ENCODE peak calls at places on chromosomes 12 and 14, in five cellular contexts. One of them, this sample, is unnamed.

GRCh38 chr14:104218361-104219180 is 80.2 kb downstream of the KIF26A start:
- DNase-seq in transverse colon: peak; percentile 3
- DNase-seq in GM12891: no peak
- DNase-seq in Peyer's patch: no peak
- DNase-seq in adrenal gland: no peak
- DNase-seq in this sample: no peak

GRCh38 chr14:65351493-65352224 is 60.9 kb upstream of the FUT8 start:
- DNase-seq in transverse colon: no peak
- DNase-seq in GM12891: no peak
- DNase-seq in Peyer's patch: peak; percentile 71
- DNase-seq in adrenal gland: no peak
- DNase-seq in this sample: no peak

GRCh38 chr14:100677925-100678765 is 48.5 kb upstream of the DLK1 start:
- DNase-seq in transverse colon: peak; percentile 53
- DNase-seq in GM12891: no peak
- DNase-seq in Peyer's patch: no peak
- DNase-seq in adrenal gland: no peak
- DNase-seq in this sample: no peak

GRCh38 chr12:120720234-120720968 is 5.2 kb upstream of the ACADS start:
- DNase-seq in transverse colon: no peak
- DNase-seq in GM12891: no peak
- DNase-seq in Peyer's patch: no peak
- DNase-seq in adrenal gland: peak; percentile 83
- DNase-seq in this sample: peak; percentile 63

GRCh38 chr14:32405856-32406255 is 76.8 kb downstream of the AKAP6 start:
- DNase-seq in transverse colon: no peak
- DNase-seq in GM12891: no peak
- DNase-seq in Peyer's patch: no peak
- DNase-seq in adrenal gland: no peak
- DNase-seq in this sample: no peak

GRCh38 chr14:106377432-106377831 is 851.0 kb downstream of the TMEM121 start:
- DNase-seq in transverse colon: no peak
- DNase-seq in GM12891: no peak
- DNase-seq in Peyer's patch: no peak
- DNase-seq in adrenal gland: no peak
- DNase-seq in this sample: no peak

GRCh38 chr12:110269622-110270124 is 11.4 kb upstream of the ATP2A2 start:
- DNase-seq in transverse colon: no peak
- DNase-seq in GM12891: no peak
- DNase-seq in Peyer's patch: no peak
- DNase-seq in adrenal gland: no peak
- DNase-seq in this sample: peak; percentile 65

GRCh38 chr12:27969011-27969900 is 3.3 kb downstream of the PTHLH start:
- DNase-seq in transverse colon: no peak
- DNase-seq in GM12891: no peak
- DNase-seq in Peyer's patch: no peak
- DNase-seq in adrenal gland: no peak
- DNase-seq in this sample: no peak

GRCh38 chr14:51776102-51776894 is 84.1 kb upstream of the GNG2 start:
- DNase-seq in transverse colon: peak; percentile 37
- DNase-seq in GM12891: peak; percentile 56
- DNase-seq in Peyer's patch: no peak
- DNase-seq in adrenal gland: peak; percentile 73
- DNase-seq in this sample: peak; percentile 68

GRCh38 chr14:59268011-59268410 is 79.5 kb downstream of the DAAM1 start:
- DNase-seq in transverse colon: no peak
- DNase-seq in GM12891: no peak
- DNase-seq in Peyer's patch: no peak
- DNase-seq in adrenal gland: no peak
- DNase-seq in this sample: no peak

GRCh38 chr14:56855891-56856461 is 45.7 kb upstream of the OTX2 start:
- DNase-seq in transverse colon: peak; percentile 66
- DNase-seq in GM12891: no peak
- DNase-seq in Peyer's patch: no peak
- DNase-seq in adrenal gland: no peak
- DNase-seq in this sample: no peak

GRCh38 chr12:50699940-50700339 is 64.0 kb upstream of the ATF1 start:
- DNase-seq in transverse colon: no peak
- DNase-seq in GM12891: no peak
- DNase-seq in Peyer's patch: no peak
- DNase-seq in adrenal gland: no peak
- DNase-seq in this sample: no peak

GRCh38 chr12:46356655-46357437 is 15.7 kb downstream of the SLC38A2 start:
- DNase-seq in transverse colon: no peak
- DNase-seq in GM12891: no peak
- DNase-seq in Peyer's patch: no peak
- DNase-seq in adrenal gland: no peak
- DNase-seq in this sample: no peak

GRCh38 chr12:42482086-42482819 is 107.3 kb downstream of the PRICKLE1 start:
- DNase-seq in transverse colon: no peak
- DNase-seq in GM12891: no peak
- DNase-seq in Peyer's patch: no peak
- DNase-seq in adrenal gland: peak; percentile 85
- DNase-seq in this sample: no peak

GRCh38 chr12:126760109-126760508 is 1506.9 kb upstream of the TMEM132C start:
- DNase-seq in transverse colon: no peak
- DNase-seq in GM12891: no peak
- DNase-seq in Peyer's patch: no peak
- DNase-seq in adrenal gland: no peak
- DNase-seq in this sample: no peak

GRCh38 chr14:24072436-24072835 is 1.1 kb downstream of the CPNE6 start:
- DNase-seq in transverse colon: no peak
- DNase-seq in GM12891: no peak
- DNase-seq in Peyer's patch: no peak
- DNase-seq in adrenal gland: no peak
- DNase-seq in this sample: no peak

GRCh38 chr14:50736932-50737419 is 68.9 kb upstream of the SAV1 start:
- DNase-seq in transverse colon: no peak
- DNase-seq in GM12891: no peak
- DNase-seq in Peyer's patch: no peak
- DNase-seq in adrenal gland: no peak
- DNase-seq in this sample: no peak

GRCh38 chr14:100388137-100389050 is 65.3 kb downstream of the SLC25A47 start:
- DNase-seq in transverse colon: peak; percentile 59
- DNase-seq in GM12891: no peak
- DNase-seq in Peyer's patch: no peak
- DNase-seq in adrenal gland: no peak
- DNase-seq in this sample: no peak

GRCh38 chr12:10636611-10637010 is 23.2 kb upstream of the MAGOHB start:
- DNase-seq in transverse colon: peak; percentile 16
- DNase-seq in GM12891: no peak
- DNase-seq in Peyer's patch: no peak
- DNase-seq in adrenal gland: no peak
- DNase-seq in this sample: no peak

GRCh38 chr12:2877959-2878732 is 1.1 kb downstream of the RHNO1 start:
- DNase-seq in transverse colon: no peak
- DNase-seq in GM12891: no peak
- DNase-seq in Peyer's patch: no peak
- DNase-seq in adrenal gland: no peak
- DNase-seq in this sample: no peak

GRCh38 chr12:80895240-80895639 is 42.5 kb downstream of the LIN7A start:
- DNase-seq in transverse colon: no peak
- DNase-seq in GM12891: no peak
- DNase-seq in Peyer's patch: no peak
- DNase-seq in adrenal gland: no peak
- DNase-seq in this sample: no peak

GRCh38 chr12:38886064-38886463 is 19.3 kb downstream of the CPNE8 start:
- DNase-seq in transverse colon: peak; percentile 84
- DNase-seq in GM12891: no peak
- DNase-seq in Peyer's patch: no peak
- DNase-seq in adrenal gland: peak; percentile 79
- DNase-seq in this sample: no peak

GRCh38 chr12:77064891-77065360 is 443 bp downstream of the E2F7 start:
- DNase-seq in transverse colon: no peak
- DNase-seq in GM12891: no peak
- DNase-seq in Peyer's patch: no peak
- DNase-seq in adrenal gland: no peak
- DNase-seq in this sample: peak; percentile 16

GRCh38 chr14:63543826-63544320 is 696 bp upstream of the PPP2R5E start:
- DNase-seq in transverse colon: no peak
- DNase-seq in GM12891: no peak
- DNase-seq in Peyer's patch: no peak
- DNase-seq in adrenal gland: no peak
- DNase-seq in this sample: no peak

GRCh38 chr14:77059276-77059934 is 30.9 kb upstream of the IRF2BPL start:
- DNase-seq in transverse colon: no peak
- DNase-seq in GM12891: no peak
- DNase-seq in Peyer's patch: no peak
- DNase-seq in adrenal gland: peak; percentile 91
- DNase-seq in this sample: peak; percentile 79

GRCh38 chr14:32404784-32405573 is 75.9 kb downstream of the AKAP6 start:
- DNase-seq in transverse colon: no peak
- DNase-seq in GM12891: no peak
- DNase-seq in Peyer's patch: no peak
- DNase-seq in adrenal gland: no peak
- DNase-seq in this sample: no peak

DNA sequence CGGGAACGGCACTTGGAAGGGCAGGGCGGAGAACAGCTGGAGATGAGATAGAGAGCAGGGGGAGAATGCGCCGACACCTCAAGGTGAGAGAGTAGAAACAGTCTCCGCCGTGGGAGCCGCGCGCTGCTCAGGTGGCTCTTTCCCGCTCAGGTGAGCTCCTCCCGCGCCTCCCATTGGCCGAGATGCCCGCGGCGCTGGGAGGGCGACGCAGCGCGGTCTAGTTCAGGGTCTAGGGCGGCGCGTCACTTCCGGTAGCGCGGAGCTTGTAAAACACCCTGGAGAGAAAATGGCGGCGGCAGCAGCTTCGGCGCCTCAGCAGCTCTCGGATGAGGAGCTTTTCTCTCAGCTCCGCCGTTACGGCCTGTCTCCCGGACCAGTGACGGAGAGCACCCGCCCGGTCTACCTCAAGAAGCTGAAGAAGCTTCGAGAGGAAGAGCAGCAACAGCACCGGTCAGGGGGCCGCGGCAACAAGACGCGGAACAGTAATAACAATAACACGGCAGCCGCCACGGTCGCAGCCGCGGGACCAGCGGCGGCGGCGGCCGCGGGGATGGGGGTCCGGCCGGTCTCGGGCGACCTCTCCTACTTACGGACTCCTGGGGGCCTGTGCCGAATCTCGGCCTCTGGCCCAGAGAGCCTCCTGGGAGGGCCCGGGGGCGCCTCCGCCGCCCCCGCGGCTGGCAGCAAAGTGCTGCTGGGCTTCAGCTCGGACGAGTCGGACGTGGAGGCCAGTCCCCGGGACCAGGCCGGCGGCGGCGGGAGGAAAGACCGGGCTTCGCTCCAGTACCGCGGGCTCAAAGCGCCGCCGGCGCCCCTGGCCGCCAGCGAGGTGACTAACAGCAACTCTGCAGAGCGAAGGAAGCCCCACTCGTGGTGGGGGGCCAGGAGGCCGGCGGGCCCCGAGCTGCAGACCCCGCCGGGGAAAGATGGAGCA is at the start of gene LEMD3:
- DNase-seq in transverse colon: peak; percentile 97
- DNase-seq in GM12891: peak; percentile 88
- DNase-seq in Peyer's patch: peak; percentile 98
- DNase-seq in adrenal gland: peak; percentile 97
- DNase-seq in this sample: peak; percentile 88
- TF ChIP-seq POLR2A in transverse colon: peak; percentile 95
- TF ChIP-seq POLR2A in GM12891: peak; percentile 95
- TF ChIP-seq POLR2A in Peyer's patch: peak; percentile 91
- TF ChIP-seq POLR2A in adrenal gland: peak; percentile 93
- TF ChIP-seq POLR2A in this sample: peak; percentile 83

GRCh38 chr12:52946797-52947547 is 1.9 kb upstream of the KRT18 start:
- DNase-seq in transverse colon: no peak
- DNase-seq in GM12891: no peak
- DNase-seq in Peyer's patch: no peak
- DNase-seq in adrenal gland: no peak
- DNase-seq in this sample: no peak
- TF ChIP-seq POLR2A in transverse colon: no peak
- TF ChIP-seq POLR2A in GM12891: no peak
- TF ChIP-seq POLR2A in Peyer's patch: no peak
- TF ChIP-seq POLR2A in adrenal gland: no peak
- TF ChIP-seq POLR2A in this sample: no peak

GRCh38 chr12:100200450-100201181 is at the start of gene ACTR6:
- DNase-seq in transverse colon: peak; percentile 97
- DNase-seq in GM12891: peak; percentile 75
- DNase-seq in Peyer's patch: peak; percentile 96
- DNase-seq in adrenal gland: peak; percentile 99
- DNase-seq in this sample: peak; percentile 69
- TF ChIP-seq POLR2A in transverse colon: peak; percentile 69
- TF ChIP-seq POLR2A in GM12891: peak; percentile 86
- TF ChIP-seq POLR2A in Peyer's patch: peak; percentile 49
- TF ChIP-seq POLR2A in adrenal gland: peak; percentile 84
- TF ChIP-seq POLR2A in this sample: peak; percentile 59

DNA sequence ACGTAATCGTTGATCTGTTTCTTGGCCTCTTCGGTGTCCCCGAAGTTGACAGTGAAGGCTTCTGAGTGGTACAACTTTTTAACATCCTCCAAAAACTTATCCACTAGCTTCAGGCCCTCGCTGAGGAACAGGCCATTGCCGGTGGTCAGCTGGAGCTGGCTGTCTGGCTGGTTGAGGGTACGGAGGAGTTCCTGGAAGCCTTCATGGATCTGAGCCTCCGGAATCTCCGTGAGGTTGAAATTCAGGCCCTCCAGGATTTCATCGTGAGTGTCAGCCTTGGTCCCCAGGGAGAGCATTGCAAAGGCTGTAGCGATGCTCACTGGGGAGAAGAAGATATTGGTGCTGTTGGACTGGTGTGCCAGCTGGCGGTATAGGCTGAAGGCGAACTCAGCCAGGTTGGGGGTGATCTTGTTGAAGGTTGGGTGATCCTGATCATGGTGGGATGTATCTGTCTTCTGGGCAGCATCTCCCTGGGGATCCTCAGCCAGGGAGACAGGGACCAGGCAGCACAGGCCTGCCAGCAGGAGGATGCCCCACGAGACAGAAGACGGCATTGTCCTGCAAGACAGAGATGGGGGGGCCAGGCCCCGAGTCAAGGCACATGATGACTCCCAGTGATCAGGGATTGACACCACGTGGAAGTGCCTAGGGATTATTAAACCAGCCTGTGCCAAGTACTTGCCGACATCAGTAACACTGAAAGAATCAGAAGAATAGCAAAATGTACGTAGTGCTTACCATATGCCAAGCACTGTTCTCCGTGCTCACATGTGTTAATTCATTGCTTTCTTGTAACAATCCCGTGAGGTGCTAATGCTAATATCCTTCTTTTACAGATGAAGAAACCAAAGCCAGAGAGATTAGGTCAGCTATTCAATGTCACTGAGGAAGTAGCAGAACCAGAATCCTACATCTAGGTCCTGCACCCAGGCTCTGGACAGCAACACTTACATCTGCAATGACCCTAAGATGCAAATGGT is 5.4 kb downstream of the SERPINA1 start:
- DNase-seq in transverse colon: no peak
- DNase-seq in GM12891: no peak
- DNase-seq in Peyer's patch: no peak
- DNase-seq in adrenal gland: peak; percentile 47
- DNase-seq in this sample: no peak
- TF ChIP-seq POLR2A in transverse colon: no peak
- TF ChIP-seq POLR2A in GM12891: no peak
- TF ChIP-seq POLR2A in Peyer's patch: no peak
- TF ChIP-seq POLR2A in adrenal gland: no peak
- TF ChIP-seq POLR2A in this sample: no peak